ENCODE peak calls at places on chromosomes 2 and 18, in five cellular contexts. One of them, this sample, is unnamed.

GRCh38 chr2:23541453-23542334 is 156.7 kb downstream of the KLHL29 start:
- DNase-seq in neuronal stem cell: no peak
- DNase-seq in IMR-90: no peak
- DNase-seq in H1: no peak
- DNase-seq in mesenchymal stem cell: peak
- DNase-seq in this sample: peak

GRCh38 chr18:42882146-42882545 is 233.3 kb downstream of the RIT2 start:
- DNase-seq in neuronal stem cell: no peak
- DNase-seq in mesenchymal stem cell: peak
- DNase-seq in H1: no peak
- DNase-seq in IMR-90: no peak
- DNase-seq in this sample: no peak

GRCh38 chr18:28715206-28715605 is 538.3 kb upstream of the CDH2 start:
- DNase-seq in H1: no peak
- DNase-seq in mesenchymal stem cell: no peak
- DNase-seq in neuronal stem cell: no peak
- DNase-seq in IMR-90: no peak
- DNase-seq in this sample: no peak

GRCh38 chr2:12642332-12642731 is 74.4 kb upstream of the TRIB2 start:
- DNase-seq in neuronal stem cell: no peak
- DNase-seq in mesenchymal stem cell: no peak
- DNase-seq in IMR-90: no peak
- DNase-seq in H1: no peak
- DNase-seq in this sample: no peak

GRCh38 chr18:47050468-47050867 is 15.0 kb upstream of the ELOA2 start:
- DNase-seq in H1: no peak
- DNase-seq in neuronal stem cell: peak
- DNase-seq in mesenchymal stem cell: peak
- DNase-seq in IMR-90: peak
- DNase-seq in this sample: peak

GRCh38 chr2:68476454-68476853 is 9.1 kb downstream of the APLF start:
- DNase-seq in IMR-90: no peak
- DNase-seq in H1: no peak
- DNase-seq in mesenchymal stem cell: no peak
- DNase-seq in neuronal stem cell: no peak
- DNase-seq in this sample: no peak

GRCh38 chr2:12227941-12228608 is 481.6 kb downstream of the LPIN1 start:
- DNase-seq in mesenchymal stem cell: peak
- DNase-seq in H1: no peak
- DNase-seq in neuronal stem cell: no peak
- DNase-seq in IMR-90: peak
- DNase-seq in this sample: no peak

GRCh38 chr2:148936857-148937450 is 61.9 kb downstream of the KIF5C start:
- DNase-seq in neuronal stem cell: no peak
- DNase-seq in H1: no peak
- DNase-seq in IMR-90: no peak
- DNase-seq in mesenchymal stem cell: no peak
- DNase-seq in this sample: no peak

GRCh38 chr2:234996467-234997270 is 44.9 kb downstream of the SH3BP4 start:
- DNase-seq in neuronal stem cell: peak
- DNase-seq in H1: peak
- DNase-seq in IMR-90: peak
- DNase-seq in mesenchymal stem cell: peak
- DNase-seq in this sample: no peak

GRCh38 chr2:8438476-8438875 is 243.4 kb upstream of the ID2 start:
- DNase-seq in H1: no peak
- DNase-seq in neuronal stem cell: no peak
- DNase-seq in mesenchymal stem cell: no peak
- DNase-seq in IMR-90: no peak
- DNase-seq in this sample: no peak

GRCh38 chr18:58299936-58300335 is 255.9 kb downstream of the NEDD4L start:
- DNase-seq in neuronal stem cell: no peak
- DNase-seq in H1: no peak
- DNase-seq in IMR-90: no peak
- DNase-seq in mesenchymal stem cell: no peak
- DNase-seq in this sample: no peak

GRCh38 chr2:235050992-235051351 is 99.2 kb downstream of the SH3BP4 start:
- DNase-seq in mesenchymal stem cell: peak
- DNase-seq in IMR-90: peak
- DNase-seq in neuronal stem cell: no peak
- DNase-seq in H1: no peak
- DNase-seq in this sample: peak

GRCh38 chr2:203549406-203549805 is 14.3 kb upstream of the RAPH1 start:
- DNase-seq in neuronal stem cell: no peak
- DNase-seq in IMR-90: peak
- DNase-seq in H1: no peak
- DNase-seq in mesenchymal stem cell: no peak
- DNase-seq in this sample: no peak

GRCh38 chr2:235779444-235779896 is 285.6 kb downstream of the AGAP1 start:
- DNase-seq in neuronal stem cell: peak
- DNase-seq in IMR-90: peak
- DNase-seq in H1: peak
- DNase-seq in mesenchymal stem cell: peak
- DNase-seq in this sample: peak

GRCh38 chr18:28690836-28691835 is 514.2 kb upstream of the CDH2 start:
- DNase-seq in neuronal stem cell: no peak
- DNase-seq in H1: no peak
- DNase-seq in IMR-90: no peak
- DNase-seq in mesenchymal stem cell: no peak
- DNase-seq in this sample: no peak

GRCh38 chr2:154709215-154709614 is 10.7 kb downstream of the KCNJ3 start:
- DNase-seq in mesenchymal stem cell: no peak
- DNase-seq in H1: no peak
- DNase-seq in IMR-90: no peak
- DNase-seq in neuronal stem cell: no peak
- DNase-seq in this sample: no peak

GRCh38 chr18:64258111-64258650 is 109.3 kb upstream of the LINC00305 start:
- DNase-seq in neuronal stem cell: no peak
- DNase-seq in mesenchymal stem cell: no peak
- DNase-seq in IMR-90: no peak
- DNase-seq in H1: no peak
- DNase-seq in this sample: peak

GRCh38 chr2:3001595-3002184 is 375.9 kb downstream of the EIPR1 start:
- DNase-seq in neuronal stem cell: no peak
- DNase-seq in H1: no peak
- DNase-seq in IMR-90: no peak
- DNase-seq in mesenchymal stem cell: no peak
- DNase-seq in this sample: no peak

GRCh38 chr2:181070119-181070833 is 89.9 kb downstream of the UBE2E3 start:
- DNase-seq in H1: no peak
- DNase-seq in IMR-90: peak
- DNase-seq in neuronal stem cell: no peak
- DNase-seq in mesenchymal stem cell: peak
- DNase-seq in this sample: no peak

GRCh38 chr2:179751184-179751809 is 110.1 kb downstream of the ZNF385B start:
- DNase-seq in mesenchymal stem cell: peak
- DNase-seq in neuronal stem cell: no peak
- DNase-seq in H1: no peak
- DNase-seq in IMR-90: peak
- DNase-seq in this sample: no peak

GRCh38 chr2:52658598-52658997 is 1109.0 kb upstream of the CHAC2 start:
- DNase-seq in H1: no peak
- DNase-seq in IMR-90: peak
- DNase-seq in neuronal stem cell: no peak
- DNase-seq in mesenchymal stem cell: peak
- DNase-seq in this sample: no peak

GRCh38 chr18:45571161-45571560 is 44.1 kb upstream of the SLC14A2 start:
- DNase-seq in mesenchymal stem cell: no peak
- DNase-seq in H1: no peak
- DNase-seq in IMR-90: no peak
- DNase-seq in neuronal stem cell: no peak
- DNase-seq in this sample: no peak

GRCh38 chr2:204749319-204749718 is 204.0 kb downstream of the PARD3B start:
- DNase-seq in H1: no peak
- DNase-seq in neuronal stem cell: no peak
- DNase-seq in mesenchymal stem cell: no peak
- DNase-seq in IMR-90: peak
- DNase-seq in this sample: no peak
- H2BK120ac ChIP-seq in H1: no peak
- H2BK120ac ChIP-seq in neuronal stem cell: no peak
- H2BK120ac ChIP-seq in mesenchymal stem cell: no peak
- H2BK120ac ChIP-seq in IMR-90: no peak
- H2BK120ac ChIP-seq in this sample: no peak

GRCh38 chr2:42028571-42029148 is 19.2 kb upstream of the PKDCC start:
- DNase-seq in IMR-90: no peak
- DNase-seq in H1: no peak
- DNase-seq in neuronal stem cell: no peak
- DNase-seq in mesenchymal stem cell: no peak
- DNase-seq in this sample: no peak

GRCh38 chr2:42026332-42026731 is 21.5 kb upstream of the PKDCC start:
- DNase-seq in H1: no peak
- DNase-seq in mesenchymal stem cell: no peak
- DNase-seq in neuronal stem cell: no peak
- DNase-seq in IMR-90: no peak
- DNase-seq in this sample: no peak

GRCh38 chr2:42029639-42030195 is 18.1 kb upstream of the PKDCC start:
- DNase-seq in neuronal stem cell: peak
- DNase-seq in H1: no peak
- DNase-seq in IMR-90: no peak
- DNase-seq in mesenchymal stem cell: no peak
- DNase-seq in this sample: no peak

GRCh38 chr2:42021490-42021889 is 26.3 kb upstream of the PKDCC start:
- DNase-seq in H1: no peak
- DNase-seq in IMR-90: peak
- DNase-seq in neuronal stem cell: no peak
- DNase-seq in mesenchymal stem cell: peak
- DNase-seq in this sample: no peak

DNA sequence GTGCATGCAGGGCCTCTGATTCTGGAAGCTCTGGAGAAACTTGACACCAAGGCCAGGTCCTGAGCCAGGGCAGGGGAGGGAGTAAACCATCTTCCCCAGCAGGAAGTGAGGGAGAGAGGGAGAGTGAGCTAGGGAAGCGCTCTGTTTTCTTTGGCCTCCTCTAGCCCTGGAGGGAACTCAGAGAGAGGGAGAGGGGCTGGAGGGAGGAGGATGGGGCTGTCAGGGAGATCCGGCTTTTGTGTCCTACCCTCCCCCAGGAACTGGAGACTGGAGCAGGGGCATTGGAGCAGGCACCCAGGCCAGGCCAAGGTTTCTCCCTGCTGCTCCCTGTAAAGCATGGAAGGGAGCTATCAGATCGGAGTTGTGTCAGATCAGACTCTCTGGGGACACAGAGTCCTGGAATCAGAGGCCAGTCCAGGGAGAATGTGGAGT is 22.7 kb upstream of the PKDCC start:
- DNase-seq in IMR-90: peak
- DNase-seq in H1: no peak
- DNase-seq in mesenchymal stem cell: peak
- DNase-seq in neuronal stem cell: no peak
- DNase-seq in this sample: no peak
- H3K4ac ChIP-seq in IMR-90: peak
- H3K4ac ChIP-seq in H1: peak
- H3K4ac ChIP-seq in mesenchymal stem cell: no peak
- H3K4ac ChIP-seq in neuronal stem cell: no peak
- H3K4ac ChIP-seq in this sample: peak

GRCh38 chr2:231613054-231613654 is 20.5 kb downstream of the TEX44 start:
- DNase-seq in mesenchymal stem cell: no peak
- DNase-seq in IMR-90: no peak
- DNase-seq in neuronal stem cell: no peak
- DNase-seq in H1: no peak
- DNase-seq in this sample: no peak
- H4K91ac ChIP-seq in mesenchymal stem cell: peak
- H4K91ac ChIP-seq in IMR-90: peak
- H4K91ac ChIP-seq in neuronal stem cell: peak
- H4K91ac ChIP-seq in H1: peak
- H4K91ac ChIP-seq in this sample: peak

GRCh38 chr2:20012282-20013060 is at the start of gene MATN3:
- DNase-seq in H1: no peak
- DNase-seq in IMR-90: no peak
- DNase-seq in mesenchymal stem cell: peak
- DNase-seq in neuronal stem cell: peak
- DNase-seq in this sample: peak
- H2BK120ac ChIP-seq in H1: peak
- H2BK120ac ChIP-seq in IMR-90: peak
- H2BK120ac ChIP-seq in mesenchymal stem cell: peak
- H2BK120ac ChIP-seq in neuronal stem cell: no peak
- H2BK120ac ChIP-seq in this sample: peak

DNA sequence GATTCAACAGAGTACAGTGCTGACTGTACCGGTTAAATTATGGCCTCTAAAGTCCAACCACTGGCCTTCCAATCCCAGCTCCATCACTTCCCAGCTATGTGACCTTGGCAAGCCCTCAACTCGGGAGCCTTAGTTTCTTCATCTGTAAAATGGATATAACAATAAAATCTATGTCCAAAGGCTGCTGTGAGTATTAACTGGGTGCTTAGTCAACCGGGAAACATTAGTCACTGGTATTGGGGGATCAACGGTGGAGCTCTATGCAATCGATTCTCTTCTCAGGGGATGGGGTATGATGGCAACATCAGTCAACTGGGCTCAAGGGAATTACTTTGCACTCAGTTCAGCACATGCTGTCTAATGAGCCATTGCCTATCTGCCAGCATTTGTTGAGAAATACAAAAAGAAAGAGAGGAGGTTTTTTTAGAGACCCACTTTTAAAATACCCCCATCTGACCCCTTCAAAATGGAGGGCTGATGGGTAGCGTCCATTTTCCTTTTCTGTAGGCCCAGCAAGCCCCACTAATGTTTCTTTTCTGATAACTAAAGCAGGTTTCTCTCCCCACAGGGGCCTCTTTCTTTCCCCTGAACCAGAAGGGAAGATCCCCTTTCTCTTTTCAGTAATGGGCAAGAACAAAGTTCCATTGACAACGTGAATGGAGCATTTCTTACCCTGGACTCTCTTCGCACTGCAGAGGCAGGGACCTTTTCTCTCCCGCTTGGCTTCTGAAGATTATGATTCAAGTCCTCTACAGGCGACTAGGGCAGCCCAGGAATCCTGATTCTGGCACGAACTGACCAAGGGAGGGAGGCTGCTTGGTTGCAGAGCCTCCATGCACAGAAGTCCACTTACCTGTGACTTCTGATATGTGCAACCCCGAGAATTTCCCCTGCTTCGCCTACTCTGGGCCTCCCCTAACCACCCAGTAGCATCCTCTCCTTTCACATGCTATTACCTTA is 8.7 kb upstream of the AGFG1 start:
- DNase-seq in H1: no peak
- DNase-seq in neuronal stem cell: no peak
- DNase-seq in IMR-90: no peak
- DNase-seq in mesenchymal stem cell: no peak
- DNase-seq in this sample: no peak
- H3K4ac ChIP-seq in H1: no peak
- H3K4ac ChIP-seq in neuronal stem cell: no peak
- H3K4ac ChIP-seq in IMR-90: no peak
- H3K4ac ChIP-seq in mesenchymal stem cell: no peak
- H3K4ac ChIP-seq in this sample: no peak

GRCh38 chr2:117359266-117359970 is 455.1 kb upstream of the DDX18 start:
- DNase-seq in H1: no peak
- DNase-seq in mesenchymal stem cell: no peak
- DNase-seq in IMR-90: no peak
- DNase-seq in neuronal stem cell: no peak
- DNase-seq in this sample: no peak

DNA sequence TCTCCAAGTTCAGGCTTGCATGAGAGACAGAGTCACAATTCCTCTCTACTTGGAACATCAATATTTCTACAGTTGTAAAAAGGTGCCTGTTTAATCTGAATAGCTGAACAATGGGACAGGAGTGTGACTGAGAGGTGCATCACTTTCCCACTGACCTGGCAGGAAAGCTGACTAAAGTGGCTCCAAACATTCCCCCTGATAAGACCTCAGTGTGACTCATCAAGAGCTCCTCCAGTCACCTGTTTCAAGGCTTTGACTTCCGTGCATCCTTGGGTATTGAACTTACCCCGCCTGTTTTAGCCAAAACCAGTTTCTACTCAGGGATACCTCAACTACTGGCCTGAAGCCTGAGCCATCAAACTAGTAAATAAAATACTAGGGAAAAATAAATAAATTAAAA is 453.9 kb upstream of the DDX18 start:
- DNase-seq in IMR-90: no peak
- DNase-seq in mesenchymal stem cell: no peak
- DNase-seq in H1: no peak
- DNase-seq in neuronal stem cell: no peak
- DNase-seq in this sample: no peak
- H4K91ac ChIP-seq in IMR-90: no peak
- H4K91ac ChIP-seq in mesenchymal stem cell: no peak
- H4K91ac ChIP-seq in H1: no peak
- H4K91ac ChIP-seq in neuronal stem cell: no peak
- H4K91ac ChIP-seq in this sample: no peak

This sample was measured in trophoblast cell.